ENCODE peak calls at places on chromosomes 4 and X, in six cellular contexts. C, V, D, F, K and A are unnamed samples.

GRCh38 chrX:10137516-10137915 is 19.3 kb upstream of the CLCN4 start:
- DNase-seq in C (no peak), V (no peak), D (no peak), F (no peak), K (no peak), A (no peak)

GRCh38 chrX:13427441-13428054 is 107.7 kb upstream of the ATXN3L start:
- DNase-seq in C (no peak), V (no peak), D (peak; percentile 69), F (no peak), K (no peak), A (no peak)

GRCh38 chr4:74623041-74623440 is 171.3 kb downstream of the BTC start:
- DNase-seq in C (no peak), V (peak; percentile 2), D (peak; percentile 88), F (no peak), K (no peak), A (no peak)

GRCh38 chr4:153962311-153963039 is 173.6 kb upstream of the SFRP2 start:
- DNase-seq in C (no peak), V (no peak), D (no peak), F (no peak), K (no peak), A (no peak)

GRCh38 chr4:6107114-6107791 is 89.0 kb upstream of the C4orf50 start:
- DNase-seq in C (no peak), V (no peak), D (no peak), F (peak; percentile 34), K (no peak), A (no peak)

GRCh38 chr4:77232653-77233052 is 75.6 kb downstream of the CCNG2 start:
- DNase-seq in C (no peak), V (no peak), D (peak; percentile 1), F (no peak), K (no peak), A (no peak)

GRCh38 chr4:13478707-13479106 is 5.4 kb downstream of the RAB28 start:
- DNase-seq in C (no peak), V (no peak), D (no peak), F (no peak), K (no peak), A (no peak)

GRCh38 chr4:185534850-185535761 is at the start of gene PDLIM3:
- DNase-seq in C (no peak), V (peak; percentile 16), D (no peak), F (no peak), K (peak; percentile 82), A (no peak)

GRCh38 chr4:56863441-56864129 is 42.1 kb upstream of the SPINK2 start:
- DNase-seq in C (no peak), V (no peak), D (no peak), F (no peak), K (no peak), A (no peak)

GRCh38 chr4:185203380-185204237 is at the start of gene CFAP97:
- DNase-seq in C (peak; percentile 82), V (no peak), D (peak; percentile 73), F (peak; percentile 87), K (peak; percentile 96), A (peak; percentile 77)

GRCh38 chr4:80069837-80070788 is 2.9 kb downstream of the ANTXR2 start:
- DNase-seq in C (no peak), V (no peak), D (no peak), F (no peak), K (no peak), A (no peak)

GRCh38 chrX:78375894-78376293 is 48.5 kb upstream of the CYSLTR1 start:
- DNase-seq in C (no peak), V (no peak), D (no peak), F (no peak), K (no peak), A (no peak)

GRCh38 chr4:1556541-1557220 is 127.4 kb downstream of the FAM53A start:
- DNase-seq in C (no peak), V (no peak), D (no peak), F (no peak), K (no peak), A (no peak)

GRCh38 chrX:920234-920799 is 289.7 kb downstream of the SHOX start:
- DNase-seq in C (peak; percentile 21), V (no peak), D (no peak), F (peak; percentile 21), K (no peak), A (no peak)

GRCh38 chr4:109302366-109303140 is at the start of gene COL25A1:
- DNase-seq in C (peak; percentile 43), V (peak; percentile 83), D (peak; percentile 5), F (peak; percentile 60), K (peak; percentile 64), A (peak; percentile 17)

GRCh38 chrX:136961594-136962135 is 72.1 kb downstream of the GPR101 start:
- DNase-seq in C (no peak), V (no peak), D (no peak), F (no peak), K (no peak), A (no peak)

GRCh38 chrX:51641421-51642021 is 22.8 kb upstream of the CENPVL3 start:
- DNase-seq in C (no peak), V (peak; percentile 20), D (peak; percentile 39), F (no peak), K (no peak), A (no peak)

GRCh38 chr4:148573284-148573683 is 131.1 kb upstream of the NR3C2 start:
- DNase-seq in C (no peak), V (no peak), D (no peak), F (no peak), K (no peak), A (no peak)

GRCh38 chr4:183287677-183288076 is 32.4 kb downstream of the CLDN22 start:
- DNase-seq in C (no peak), V (no peak), D (no peak), F (no peak), K (no peak), A (no peak)

GRCh38 chr4:65007841-65008439 is 598.7 kb upstream of the TECRL start:
- DNase-seq in C (no peak), V (peak; percentile 25), D (peak; percentile 49), F (no peak), K (no peak), A (no peak)

GRCh38 chrX:103343105-103343504 is 13.1 kb downstream of the TCEAL7 start:
- DNase-seq in C (peak; percentile 41), V (no peak), D (peak; percentile 41), F (no peak), K (no peak), A (peak; percentile 1)

GRCh38 chr4:89420507-89420906 is 112.9 kb upstream of the GPRIN3 start:
- DNase-seq in C (no peak), V (no peak), D (no peak), F (no peak), K (no peak), A (no peak)

GRCh38 chr4:83408958-83409357 is 46.7 kb downstream of the HELQ start:
- DNase-seq in C (no peak), V (no peak), D (no peak), F (no peak), K (no peak), A (no peak)

GRCh38 chr4:128782076-128782715 is 27.3 kb upstream of the JADE1 start:
- DNase-seq in C (no peak), V (no peak), D (peak; percentile 38), F (peak; percentile 71), K (peak; percentile 53), A (peak; percentile 36)